ENCODE peak calls at places on chromosomes 3 and 15, in five cellular contexts. E, T, Y, I and C are unnamed samples.
A peak's percentile ranks its signal among the peaks of the same experiment; 100 is the strongest.

GRCh38 chr3:72319202-72320095 is 528.8 kb downstream of the SHQ1 start:
- DNase-seq in E (no peak), T (no peak), Y (no peak), I (no peak), C (no peak)

GRCh38 chr3:97301114-97301513 is 463.4 kb upstream of the ARL6 start:
- DNase-seq in E (no peak), T (no peak), Y (no peak), I (no peak), C (no peak)

GRCh38 chr15:91548588-91548987 is 304.9 kb upstream of the SLCO3A1 start:
- DNase-seq in E (no peak), T (no peak), Y (peak; percentile 46), I (no peak), C (no peak)

GRCh38 chr3:159928071-159928491 is 60.6 kb upstream of the IL12A start:
- DNase-seq in E (no peak), T (peak; percentile 18), Y (no peak), I (no peak), C (no peak)

GRCh38 chr3:159668461-159668860 is 320.2 kb upstream of the IL12A start:
- DNase-seq in E (no peak), T (no peak), Y (no peak), I (no peak), C (no peak)

GRCh38 chr3:100500320-100500880 is 8.0 kb downstream of the TMEM45A start:
- DNase-seq in E (no peak), T (no peak), Y (no peak), I (no peak), C (no peak)

GRCh38 chr15:70036585-70037343 is 61.0 kb downstream of the TLE3 start:
- DNase-seq in E (no peak), T (no peak), Y (no peak), I (no peak), C (peak; percentile 61)

GRCh38 chr3:120348065-120348980 is 831 bp downstream of the LRRC58 start:
- DNase-seq in E (peak; percentile 43), T (peak; percentile 27), Y (no peak), I (no peak), C (peak; percentile 62)

GRCh38 chr3:24037971-24038370 is 92.9 kb downstream of the NR1D2 start:
- DNase-seq in E (no peak), T (no peak), Y (no peak), I (no peak), C (no peak)

GRCh38 chr3:51715231-51716058 is 8.6 kb downstream of the GRM2 start:
- DNase-seq in E (no peak), T (no peak), Y (no peak), I (peak; percentile 60), C (peak; percentile 54)

GRCh38 chr3:73520931-73521461 is 103.7 kb downstream of the PDZRN3 start:
- DNase-seq in E (no peak), T (peak; percentile 68), Y (no peak), I (peak; percentile 97), C (no peak)

GRCh38 chr3:196969001-196969659 is 497 bp upstream of the PIGZ start:
- DNase-seq in E (no peak), T (no peak), Y (no peak), I (no peak), C (no peak)

GRCh38 chr3:130644600-130645232 is 101.9 kb downstream of the PIK3R4 start:
- DNase-seq in E (no peak), T (no peak), Y (no peak), I (no peak), C (no peak)

GRCh38 chr3:73255609-73256029 is 194.2 kb downstream of the EBLN2 start:
- DNase-seq in E (no peak), T (no peak), Y (peak; percentile 26), I (no peak), C (peak; percentile 61)

GRCh38 chr15:66701422-66702034 is 508 bp upstream of the SMAD6 start:
- DNase-seq in E (no peak), T (peak; percentile 58), Y (peak; percentile 70), I (peak; percentile 73), C (no peak)

GRCh38 chr3:195033531-195034091 is 237.3 kb downstream of the XXYLT1 start:
- DNase-seq in E (no peak), T (no peak), Y (no peak), I (no peak), C (no peak)

GRCh38 chr3:39254806-39255449 is 24.9 kb downstream of the CX3CR1 start:
- DNase-seq in E (no peak), T (peak; percentile 7), Y (no peak), I (no peak), C (no peak)

GRCh38 chr3:175535351-175535750 is 676.2 kb downstream of the NAALADL2 start:
- DNase-seq in E (no peak), T (no peak), Y (no peak), I (no peak), C (no peak)

GRCh38 chr15:81165565-81165964 is 31.1 kb upstream of the IL16 start:
- DNase-seq in E (no peak), T (no peak), Y (no peak), I (no peak), C (no peak)

GRCh38 chr3:110180733-110181132 is 843.4 kb upstream of the DPPA4 start:
- DNase-seq in E (no peak), T (peak; percentile 76), Y (peak; percentile 23), I (peak; percentile 69), C (no peak)

GRCh38 chr3:99900248-99900647 is 82.6 kb downstream of the CMSS1 start:
- DNase-seq in E (no peak), T (no peak), Y (no peak), I (no peak), C (no peak)

GRCh38 chr15:95624100-95624499 is 706.4 kb upstream of the NR2F2 start:
- DNase-seq in E (no peak), T (no peak), Y (no peak), I (no peak), C (no peak)

GRCh38 chr3:176296066-176296597 is 901.1 kb downstream of the TBL1XR1 start:
- DNase-seq in E (no peak), T (peak; percentile 13), Y (no peak), I (no peak), C (no peak)

GRCh38 chr3:40876496-40876895 is 322.8 kb upstream of the CTNNB1 start:
- DNase-seq in E (no peak), T (no peak), Y (no peak), I (no peak), C (no peak)

GRCh38 chr3:183513046-183513706 is 42.3 kb downstream of the KLHL6 start:
- DNase-seq in E (peak; percentile 25), T (no peak), Y (no peak), I (no peak), C (peak; percentile 8)

GRCh38 chr3:54517424-54517823 is 395.1 kb downstream of the CACNA2D3 start:
- DNase-seq in E (no peak), T (no peak), Y (no peak), I (no peak), C (no peak)

GRCh38 chr3:166498439-166498838 is 661.2 kb upstream of the BCHE start:
- DNase-seq in E (no peak), T (no peak), Y (no peak), I (no peak), C (no peak)

GRCh38 chr3:13281657-13282527 is 138.2 kb downstream of the NUP210 start:
- DNase-seq in E (no peak), T (no peak), Y (peak; percentile 69), I (peak; percentile 84), C (peak; percentile 27)

GRCh38 chr15:42282344-42282743 is 9.1 kb upstream of the TMEM87A start:
- DNase-seq in E (no peak), T (no peak), Y (no peak), I (no peak), C (no peak)

GRCh38 chr3:85821130-85821756 is 862.5 kb downstream of the CADM2 start:
- DNase-seq in E (no peak), T (no peak), Y (no peak), I (no peak), C (no peak)

GRCh38 chr3:48798998-48799397 is 48.7 kb downstream of the PRKAR2A start:
- DNase-seq in E (no peak), T (no peak), Y (no peak), I (no peak), C (no peak)

GRCh38 chr15:49877871-49878511 is 241.0 kb downstream of the ATP8B4 start:
- DNase-seq in E (no peak), T (peak; percentile 99), Y (no peak), I (peak; percentile 84), C (no peak)

GRCh38 chr15:99511865-99512632 is 53.7 kb upstream of the MEF2A start:
- DNase-seq in E (no peak), T (peak; percentile 48), Y (peak; percentile 68), I (no peak), C (no peak)

GRCh38 chr15:68794869-68795268 is 25.8 kb downstream of the ANP32A start:
- DNase-seq in E (no peak), T (no peak), Y (no peak), I (peak; percentile 63), C (no peak)

GRCh38 chr3:129577925-129578742 is 28.3 kb downstream of the PLXND1 start:
- DNase-seq in E (no peak), T (no peak), Y (no peak), I (no peak), C (no peak)

GRCh38 chr3:114709102-114709501 is 415.3 kb downstream of the TIGIT start:
- DNase-seq in E (no peak), T (peak; percentile 9), Y (no peak), I (no peak), C (no peak)